ENCODE peak calls at places on chromosome 20, in six cellular contexts. J is IMR-90, H is HCT116, Q is astrocyte, P is MM.1S, D is HepG2. A is an unnamed sample.

GRCh38 chr20:4122931-4123330 is 107.6 kb upstream of the RNF24 start:
- DNase-seq in J (no peak), H (no peak), Q (no peak), P (no peak), D (no peak), A (no peak)

GRCh38 chr20:58192567-58192966 is 35.9 kb downstream of the ANKRD60 start:
- DNase-seq in J (no peak), H (no peak), Q (no peak), P (no peak), D (no peak), A (peak)

GRCh38 chr20:20520776-20521175 is 152.9 kb downstream of the INSM1 start:
- DNase-seq in J (peak), H (no peak), Q (peak), P (no peak), D (no peak), A (no peak)

GRCh38 chr20:6622041-6622440 is 145.4 kb upstream of the BMP2 start:
- DNase-seq in J (no peak), H (no peak), Q (peak), P (no peak), D (no peak), A (peak)

GRCh38 chr20:38997622-38998021 is 35.5 kb downstream of the DHX35 start:
- DNase-seq in J (no peak), H (no peak), Q (peak), P (no peak), D (no peak), A (no peak)

GRCh38 chr20:37396520-37397075 is 50.7 kb downstream of the SRC start:
- DNase-seq in J (no peak), H (no peak), Q (no peak), P (no peak), D (no peak), A (no peak)

GRCh38 chr20:21681932-21682318 is 23.5 kb upstream of the PAX1 start:
- DNase-seq in J (no peak), H (no peak), Q (no peak), P (no peak), D (no peak), A (no peak)

GRCh38 chr20:24868396-24868927 is 80.6 kb upstream of the CST7 start:
- DNase-seq in J (no peak), H (no peak), Q (no peak), P (no peak), D (no peak), A (no peak)

GRCh38 chr20:49349078-49349477 is 71.2 kb upstream of the ZNFX1 start:
- DNase-seq in J (no peak), H (no peak), Q (no peak), P (no peak), D (no peak), A (no peak)

GRCh38 chr20:25145131-25145530 is 50.4 kb upstream of the ENTPD6 start:
- DNase-seq in J (no peak), H (no peak), Q (no peak), P (no peak), D (no peak), A (no peak)

GRCh38 chr20:23049933-23050838 is 714 bp upstream of the THBD start:
- DNase-seq in J (no peak), H (no peak), Q (peak), P (no peak), D (no peak), A (no peak)

GRCh38 chr20:18802012-18802634 is 11.5 kb upstream of the SCP2D1 start:
- DNase-seq in J (no peak), H (no peak), Q (no peak), P (no peak), D (no peak), A (no peak)

GRCh38 chr20:57414867-57415592 is 23.8 kb downstream of the RBM38 start:
- DNase-seq in J (peak), H (no peak), Q (no peak), P (no peak), D (no peak), A (no peak)

GRCh38 chr20:17858450-17859001 is 110.1 kb downstream of the SNX5 start:
- DNase-seq in J (no peak), H (no peak), Q (no peak), P (no peak), D (no peak), A (no peak)

GRCh38 chr20:35398660-35399144 is 13.1 kb downstream of the UQCC1 start:
- DNase-seq in J (peak), H (no peak), Q (peak), P (no peak), D (peak), A (peak)

GRCh38 chr20:5973172-5973571 is 22.7 kb downstream of the MCM8 start:
- DNase-seq in J (peak), H (no peak), Q (peak), P (no peak), D (no peak), A (no peak)

GRCh38 chr20:45933231-45934045 is 1.0 kb upstream of the PCIF1 start:
- DNase-seq in J (peak), H (peak), Q (peak), P (peak), D (peak), A (peak)

GRCh38 chr20:8454137-8454712 is 322.2 kb downstream of the PLCB1 start:
- DNase-seq in J (peak), H (peak), Q (peak), P (no peak), D (peak), A (peak)

GRCh38 chr20:6533828-6534388 is 233.6 kb upstream of the BMP2 start:
- DNase-seq in J (peak), H (no peak), Q (peak), P (no peak), D (no peak), A (no peak)

GRCh38 chr20:1371235-1371782 is 21.5 kb downstream of the FKBP1A start:
- DNase-seq in J (no peak), H (no peak), Q (no peak), P (no peak), D (no peak), A (no peak)
- H3K9ac ChIP-seq in J (no peak), H (no peak), Q (no peak), P (no peak), D (no peak), A (no peak)

GRCh38 chr20:62688855-62689460 is 19.7 kb upstream of the NTSR1 start:
- DNase-seq in J (peak), H (no peak), Q (peak), P (no peak), D (peak), A (peak)

GRCh38 chr20:62692176-62692575 is 16.5 kb upstream of the NTSR1 start:
- DNase-seq in J (no peak), H (no peak), Q (no peak), P (no peak), D (no peak), A (no peak)

GRCh38 chr20:62688083-62688482 is 20.6 kb upstream of the NTSR1 start:
- DNase-seq in J (no peak), H (no peak), Q (no peak), P (no peak), D (no peak), A (no peak)

GRCh38 chr20:62691485-62691884 is 17.2 kb upstream of the NTSR1 start:
- DNase-seq in J (no peak), H (no peak), Q (no peak), P (no peak), D (no peak), A (no peak)

GRCh38 chr20:62689861-62690644 is 18.6 kb upstream of the NTSR1 start:
- DNase-seq in J (no peak), H (no peak), Q (no peak), P (no peak), D (no peak), A (no peak)
- H3K4me3 ChIP-seq in J (no peak), H (no peak), Q (no peak), P (no peak), D (no peak), A (no peak)

GRCh38 chr20:51886891-51887608 is 84.7 kb upstream of the SALL4 start:
- DNase-seq in J (no peak), H (no peak), Q (no peak), P (no peak), D (no peak), A (peak)

GRCh38 chr20:51886341-51886740 is 84.0 kb upstream of the SALL4 start:
- DNase-seq in J (no peak), H (no peak), Q (no peak), P (no peak), D (no peak), A (no peak)

GRCh38 chr20:51888186-51888790 is 86.0 kb upstream of the SALL4 start:
- DNase-seq in J (no peak), H (no peak), Q (no peak), P (no peak), D (no peak), A (no peak)

GRCh38 chr20:51889466-51889865 is 87.1 kb upstream of the SALL4 start:
- DNase-seq in J (no peak), H (no peak), Q (no peak), P (no peak), D (no peak), A (no peak)

DNA sequence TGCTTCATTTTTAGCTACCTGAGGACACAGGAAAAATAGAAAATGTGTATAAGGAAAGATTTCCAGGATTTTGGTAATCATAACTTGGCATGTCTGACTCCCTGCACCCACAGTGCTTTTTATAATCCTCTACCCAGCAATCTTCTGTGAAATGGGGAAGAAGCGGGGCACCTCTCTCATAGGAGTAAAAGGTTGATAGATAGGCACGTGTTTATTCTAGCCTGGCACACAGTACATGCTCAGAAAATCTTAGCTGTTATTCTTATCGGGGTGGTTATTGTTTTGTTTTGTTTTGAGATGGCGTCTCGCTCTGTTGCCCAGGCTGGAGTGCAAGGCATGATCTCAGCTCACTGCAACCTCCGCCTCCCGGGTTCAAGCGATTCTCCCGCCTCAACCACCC is 87.7 kb upstream of the SALL4 start:
- DNase-seq in J (no peak), H (no peak), Q (no peak), P (no peak), D (no peak), A (no peak)
- H3K4me2 ChIP-seq in J (no peak), H (no peak), Q (no peak), P (no peak), D (no peak), A (no peak)

GRCh38 chr20:53216478-53216855 is 244.3 kb downstream of the TSHZ2 start:
- DNase-seq in J (no peak), H (no peak), Q (no peak), P (no peak), D (no peak), A (no peak)
- H3K9ac ChIP-seq in J (no peak), H (no peak), Q (no peak), P (peak), D (no peak), A (no peak)

GRCh38 chr20:48339147-48339985 is 488.4 kb downstream of the PREX1 start:
- DNase-seq in J (peak), H (no peak), Q (peak), P (no peak), D (no peak), A (no peak)
- H3K4me3 ChIP-seq in J (no peak), H (no peak), Q (peak), P (no peak), D (no peak), A (no peak)

DNA sequence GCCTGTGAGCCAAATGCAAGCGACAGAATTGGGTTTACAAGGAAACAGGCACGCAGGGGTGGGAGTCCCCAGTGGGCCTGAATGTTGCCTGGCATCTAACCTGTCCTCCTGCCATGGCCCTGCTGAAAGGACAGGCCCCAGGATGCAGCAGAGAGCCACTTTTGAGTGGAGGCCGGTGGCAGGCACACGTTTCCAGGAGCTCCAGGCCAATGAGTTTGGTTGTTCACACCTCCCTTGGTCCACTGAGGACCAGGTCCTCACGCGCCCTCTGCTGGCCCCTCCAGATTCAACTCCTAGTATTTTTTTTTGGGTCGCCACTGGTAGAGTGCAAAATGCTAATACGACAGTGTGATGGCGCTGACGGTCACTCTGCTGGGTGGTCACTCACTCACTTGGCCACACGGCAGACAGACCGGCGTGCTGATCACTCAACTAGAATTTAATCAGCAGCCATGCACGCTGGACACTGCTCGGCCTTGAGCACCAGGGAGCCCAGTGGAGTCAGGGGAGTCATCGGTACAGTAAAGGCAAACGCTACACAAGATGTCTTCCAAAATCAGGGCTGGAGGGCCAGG is 81.7 kb upstream of the NFATC2 start:
- DNase-seq in J (peak), H (peak), Q (peak), P (peak), D (peak), A (peak)
- H3K4me2 ChIP-seq in J (no peak), H (no peak), Q (no peak), P (no peak), D (no peak), A (no peak)

A was measured in endothelial cell of umbilical vein.